ENCODE peak calls at places on chromosomes 16 and 17, in four cellular contexts. One of them, this sample, is unnamed.

GRCh38 chr16:88444826-88445582 is 8.1 kb upstream of the ZFPM1 start:
- DNase-seq in astrocyte of the cerebellum: no peak
- DNase-seq in activated gamma-delta T cell treated with Interleukin-2 at 50 U/mL for 16 hours: no peak
- DNase-seq in SK-MEL-5: no peak
- DNase-seq in this sample: no peak

GRCh38 chr16:57618306-57619132 is 9.9 kb upstream of the ADGRG1 start:
- DNase-seq in astrocyte of the cerebellum: no peak
- DNase-seq in activated gamma-delta T cell treated with Interleukin-2 at 50 U/mL for 16 hours: no peak
- DNase-seq in SK-MEL-5: no peak
- DNase-seq in this sample: peak

GRCh38 chr16:84464116-84464515 is 40.3 kb downstream of the MEAK7 start:
- DNase-seq in astrocyte of the cerebellum: no peak
- DNase-seq in activated gamma-delta T cell treated with Interleukin-2 at 50 U/mL for 16 hours: no peak
- DNase-seq in SK-MEL-5: no peak
- DNase-seq in this sample: no peak

GRCh38 chr16:67447508-67448076 is 16.7 kb downstream of the HSD11B2 start:
- DNase-seq in astrocyte of the cerebellum: no peak
- DNase-seq in activated gamma-delta T cell treated with Interleukin-2 at 50 U/mL for 16 hours: peak
- DNase-seq in SK-MEL-5: peak
- DNase-seq in this sample: no peak

GRCh38 chr17:16304832-16305231 is 48.4 kb downstream of the CENPV start:
- DNase-seq in astrocyte of the cerebellum: no peak
- DNase-seq in activated gamma-delta T cell treated with Interleukin-2 at 50 U/mL for 16 hours: no peak
- DNase-seq in SK-MEL-5: peak
- DNase-seq in this sample: peak

GRCh38 chr17:49290690-49291326 is 60.2 kb upstream of the PHOSPHO1 start:
- DNase-seq in astrocyte of the cerebellum: peak
- DNase-seq in activated gamma-delta T cell treated with Interleukin-2 at 50 U/mL for 16 hours: no peak
- DNase-seq in SK-MEL-5: peak
- DNase-seq in this sample: peak

GRCh38 chr16:48507886-48508285 is 102.1 kb downstream of the N4BP1 start:
- DNase-seq in astrocyte of the cerebellum: no peak
- DNase-seq in activated gamma-delta T cell treated with Interleukin-2 at 50 U/mL for 16 hours: no peak
- DNase-seq in SK-MEL-5: no peak
- DNase-seq in this sample: no peak

GRCh38 chr17:57044976-57045867 is 39.8 kb upstream of the AKAP1 start:
- DNase-seq in astrocyte of the cerebellum: no peak
- DNase-seq in activated gamma-delta T cell treated with Interleukin-2 at 50 U/mL for 16 hours: no peak
- DNase-seq in SK-MEL-5: no peak
- DNase-seq in this sample: no peak

GRCh38 chr17:48852251-48852650 is 21.4 kb downstream of the CALCOCO2 start:
- DNase-seq in astrocyte of the cerebellum: no peak
- DNase-seq in activated gamma-delta T cell treated with Interleukin-2 at 50 U/mL for 16 hours: no peak
- DNase-seq in SK-MEL-5: no peak
- DNase-seq in this sample: no peak

GRCh38 chr17:30824002-30824355 is 513 bp downstream of the CRLF3 start:
- DNase-seq in astrocyte of the cerebellum: no peak
- DNase-seq in activated gamma-delta T cell treated with Interleukin-2 at 50 U/mL for 16 hours: no peak
- DNase-seq in SK-MEL-5: no peak
- DNase-seq in this sample: no peak

GRCh38 chr17:18967806-18968744 is 16.1 kb downstream of the SLC5A10 start:
- DNase-seq in astrocyte of the cerebellum: no peak
- DNase-seq in activated gamma-delta T cell treated with Interleukin-2 at 50 U/mL for 16 hours: no peak
- DNase-seq in SK-MEL-5: no peak
- DNase-seq in this sample: no peak

GRCh38 chr16:70738083-70738977 is 52.5 kb upstream of the MTSS2 start:
- DNase-seq in astrocyte of the cerebellum: no peak
- DNase-seq in activated gamma-delta T cell treated with Interleukin-2 at 50 U/mL for 16 hours: peak
- DNase-seq in SK-MEL-5: peak
- DNase-seq in this sample: no peak

GRCh38 chr17:83173997-83174858 is 94.8 kb downstream of the METRNL start:
- DNase-seq in astrocyte of the cerebellum: no peak
- DNase-seq in activated gamma-delta T cell treated with Interleukin-2 at 50 U/mL for 16 hours: peak
- DNase-seq in SK-MEL-5: no peak
- DNase-seq in this sample: no peak

GRCh38 chr16:89422527-89422904 is 67.8 kb downstream of the ANKRD11 start:
- DNase-seq in astrocyte of the cerebellum: no peak
- DNase-seq in activated gamma-delta T cell treated with Interleukin-2 at 50 U/mL for 16 hours: no peak
- DNase-seq in SK-MEL-5: no peak
- DNase-seq in this sample: no peak

GRCh38 chr16:10390867-10391266 is 5.0 kb downstream of the ATF7IP2 start:
- DNase-seq in astrocyte of the cerebellum: no peak
- DNase-seq in activated gamma-delta T cell treated with Interleukin-2 at 50 U/mL for 16 hours: no peak
- DNase-seq in SK-MEL-5: no peak
- DNase-seq in this sample: no peak